ENCODE peak calls at places on chromosomes 4 and X, in six cellular contexts. One of them, this sample, is unnamed.

GRCh38 chr4:73984736-73985527 is 3.1 kb downstream of the PPBP start:
- DNase-seq in neural progenitor cell: no peak
- DNase-seq in HT-29: no peak
- DNase-seq in CD4-positive, alpha-beta memory T cell: no peak
- DNase-seq in cardiac fibroblast: no peak
- DNase-seq in Peyer's patch: no peak
- DNase-seq in this sample: no peak

GRCh38 chr4:125316391-125316780 is 1.6 kb downstream of the FAT4 start:
- DNase-seq in neural progenitor cell: peak; percentile 44
- DNase-seq in HT-29: no peak
- DNase-seq in CD4-positive, alpha-beta memory T cell: no peak
- DNase-seq in cardiac fibroblast: no peak
- DNase-seq in Peyer's patch: no peak
- DNase-seq in this sample: no peak

GRCh38 chr4:183645326-183645725 is 13.7 kb downstream of the RWDD4 start:
- DNase-seq in neural progenitor cell: no peak
- DNase-seq in HT-29: no peak
- DNase-seq in CD4-positive, alpha-beta memory T cell: no peak
- DNase-seq in cardiac fibroblast: no peak
- DNase-seq in Peyer's patch: no peak
- DNase-seq in this sample: no peak

GRCh38 chr4:17030543-17030942 is 132.1 kb upstream of the LDB2 start:
- DNase-seq in neural progenitor cell: no peak
- DNase-seq in HT-29: no peak
- DNase-seq in CD4-positive, alpha-beta memory T cell: no peak
- DNase-seq in cardiac fibroblast: peak; percentile 86
- DNase-seq in Peyer's patch: no peak
- DNase-seq in this sample: no peak

GRCh38 chr4:140078366-140078765 is 75.6 kb downstream of the MAML3 start:
- DNase-seq in neural progenitor cell: peak; percentile 58
- DNase-seq in HT-29: no peak
- DNase-seq in CD4-positive, alpha-beta memory T cell: no peak
- DNase-seq in cardiac fibroblast: peak; percentile 65
- DNase-seq in Peyer's patch: no peak
- DNase-seq in this sample: no peak

GRCh38 chr4:168480991-168481588 is 798 bp upstream of the DDX60L start:
- DNase-seq in neural progenitor cell: no peak
- DNase-seq in HT-29: peak; percentile 65
- DNase-seq in CD4-positive, alpha-beta memory T cell: peak; percentile 74
- DNase-seq in cardiac fibroblast: peak; percentile 67
- DNase-seq in Peyer's patch: peak; percentile 27
- DNase-seq in this sample: peak; percentile 84

GRCh38 chr4:139715721-139716391 is 50.2 kb downstream of the MGST2 start:
- DNase-seq in neural progenitor cell: no peak
- DNase-seq in HT-29: no peak
- DNase-seq in CD4-positive, alpha-beta memory T cell: no peak
- DNase-seq in cardiac fibroblast: peak; percentile 13
- DNase-seq in Peyer's patch: no peak
- DNase-seq in this sample: no peak

GRCh38 chr4:175562537-175562936 is 249.5 kb downstream of the GPM6A start:
- DNase-seq in neural progenitor cell: no peak
- DNase-seq in HT-29: no peak
- DNase-seq in CD4-positive, alpha-beta memory T cell: no peak
- DNase-seq in cardiac fibroblast: no peak
- DNase-seq in Peyer's patch: no peak
- DNase-seq in this sample: no peak

GRCh38 chr4:26238782-26239647 is 81.8 kb upstream of the RBPJ start:
- DNase-seq in neural progenitor cell: peak; percentile 91
- DNase-seq in HT-29: peak; percentile 33
- DNase-seq in CD4-positive, alpha-beta memory T cell: no peak
- DNase-seq in cardiac fibroblast: peak; percentile 31
- DNase-seq in Peyer's patch: no peak
- DNase-seq in this sample: peak; percentile 98

GRCh38 chr4:25030283-25031076 is at the start of gene LGI2:
- DNase-seq in neural progenitor cell: peak; percentile 76
- DNase-seq in HT-29: no peak
- DNase-seq in CD4-positive, alpha-beta memory T cell: no peak
- DNase-seq in cardiac fibroblast: peak; percentile 17
- DNase-seq in Peyer's patch: no peak
- DNase-seq in this sample: no peak

GRCh38 chrX:2410279-2411020 is 90.3 kb downstream of the DHRSX start:
- DNase-seq in neural progenitor cell: no peak
- DNase-seq in HT-29: peak; percentile 48
- DNase-seq in CD4-positive, alpha-beta memory T cell: no peak
- DNase-seq in cardiac fibroblast: no peak
- DNase-seq in Peyer's patch: no peak
- DNase-seq in this sample: no peak

GRCh38 chr4:26116057-26116456 is 202.0 kb downstream of the SMIM20 start:
- DNase-seq in neural progenitor cell: no peak
- DNase-seq in HT-29: no peak
- DNase-seq in CD4-positive, alpha-beta memory T cell: no peak
- DNase-seq in cardiac fibroblast: no peak
- DNase-seq in Peyer's patch: no peak
- DNase-seq in this sample: no peak

GRCh38 chrX:20455001-20455400 is 188.3 kb upstream of the RPS6KA3 start:
- DNase-seq in neural progenitor cell: no peak
- DNase-seq in HT-29: no peak
- DNase-seq in CD4-positive, alpha-beta memory T cell: no peak
- DNase-seq in cardiac fibroblast: no peak
- DNase-seq in Peyer's patch: no peak
- DNase-seq in this sample: no peak

GRCh38 chr4:36322921-36323354 is 41.5 kb downstream of the DTHD1 start:
- DNase-seq in neural progenitor cell: no peak
- DNase-seq in HT-29: no peak
- DNase-seq in CD4-positive, alpha-beta memory T cell: peak; percentile 75
- DNase-seq in cardiac fibroblast: no peak
- DNase-seq in Peyer's patch: no peak
- DNase-seq in this sample: no peak

GRCh38 chrX:53288173-53288572 is 6.8 kb upstream of the IQSEC2 start:
- DNase-seq in neural progenitor cell: peak; percentile 84
- DNase-seq in HT-29: peak; percentile 15
- DNase-seq in CD4-positive, alpha-beta memory T cell: no peak
- DNase-seq in cardiac fibroblast: peak; percentile 43
- DNase-seq in Peyer's patch: no peak
- DNase-seq in this sample: no peak

This sample was measured in foreskin melanocyte.